ENCODE peak calls at places on chromosomes 1 and 21, in seven cellular contexts. B is left colon, E is keratinocyte, N is EL, H is aorta, D is NCI-H1694, Y is heart left ventricle. G is an unnamed sample.

GRCh38 chr1:89538361-89538760 is 13.7 kb downstream of the LRRC8B start:
- DNase-seq in H (no peak), N (no peak), Y (no peak), D (no peak), B (no peak), E (no peak), G (no peak)

GRCh38 chr1:74767490-74767889 is 34.5 kb downstream of the TYW3 start:
- DNase-seq in E (peak), B (no peak), D (no peak), Y (no peak), N (peak), H (no peak), G (no peak)

GRCh38 chr1:53959664-53960250 is 13.6 kb downstream of the LRRC42 start:
- DNase-seq in E (no peak), Y (no peak), H (no peak), N (peak), B (no peak), D (peak), G (no peak)

GRCh38 chr21:41507521-41508414 is at the start of gene TMPRSS2:
- DNase-seq in D (no peak), E (no peak), N (no peak), Y (no peak), H (no peak), B (peak), G (no peak)

GRCh38 chr1:26754086-26754874 is 33.5 kb upstream of the PIGV start:
- DNase-seq in B (no peak), N (no peak), D (no peak), H (no peak), Y (no peak), E (no peak), G (no peak)

GRCh38 chr1:147243228-147243685 is 773 bp downstream of the CHD1L start:
- DNase-seq in H (peak), D (no peak), E (no peak), Y (peak), N (no peak), B (no peak), G (no peak)

GRCh38 chr1:30314591-30314990 is 408.8 kb downstream of the MATN1 start:
- DNase-seq in Y (no peak), B (no peak), N (no peak), D (no peak), E (no peak), H (no peak), G (no peak)

GRCh38 chr1:2449636-2450454 is 26.2 kb upstream of the PLCH2 start:
- DNase-seq in H (no peak), N (no peak), D (no peak), B (no peak), E (no peak), Y (no peak), G (no peak)

GRCh38 chr1:161849518-161849917 is 83.4 kb downstream of the ATF6 start:
- DNase-seq in D (no peak), N (no peak), H (no peak), Y (no peak), E (no peak), B (no peak), G (no peak)

GRCh38 chr1:89457046-89457445 is 67.6 kb upstream of the LRRC8B start:
- DNase-seq in Y (no peak), E (no peak), D (no peak), H (no peak), B (no peak), N (no peak), G (no peak)

GRCh38 chr1:206933333-206933945 is 11.7 kb upstream of the FCMR start:
- DNase-seq in H (peak), N (peak), Y (peak), E (no peak), B (no peak), D (no peak), G (no peak)

GRCh38 chr1:205528887-205529825 is 24.7 kb downstream of the CDK18 start:
- DNase-seq in B (peak), E (no peak), D (peak), H (peak), Y (peak), N (peak), G (peak)

GRCh38 chr1:19043579-19044443 is 87.3 kb upstream of the IFFO2 start:
- DNase-seq in H (peak), N (no peak), B (no peak), Y (no peak), E (no peak), D (no peak), G (peak)

GRCh38 chr1:109197163-109198042 is 16.3 kb upstream of the SARS1 start:
- DNase-seq in E (peak), H (peak), Y (peak), D (no peak), N (peak), B (no peak), G (no peak)

GRCh38 chr1:203342192-203342940 is 8.6 kb downstream of the FMOD start:
- DNase-seq in Y (peak), N (peak), B (no peak), E (no peak), D (peak), H (no peak), G (peak)

GRCh38 chr1:2208309-2209239 is 14.0 kb upstream of the FAAP20 start:
- DNase-seq in Y (peak), H (peak), E (no peak), D (no peak), N (peak), B (peak), G (peak)

GRCh38 chr21:35232545-35233176 is 183.6 kb upstream of the RUNX1 start:
- DNase-seq in E (no peak), Y (no peak), N (peak), H (no peak), D (no peak), B (no peak), G (no peak)

GRCh38 chr1:158008630-158009029 is 15.2 kb downstream of the KIRREL1 start:
- DNase-seq in B (no peak), H (no peak), D (no peak), E (no peak), N (no peak), Y (no peak), G (no peak)

GRCh38 chr1:172895050-172895460 is 155.7 kb downstream of the TNFSF18 start:
- DNase-seq in B (no peak), N (peak), H (no peak), Y (no peak), E (no peak), D (no peak), G (no peak)

GRCh38 chr1:39081266-39082139 is 55.4 kb downstream of the NDUFS5 start:
- DNase-seq in H (peak), E (no peak), B (no peak), D (no peak), Y (no peak), N (peak), G (no peak)

GRCh38 chr21:43740497-43741156 is 21.7 kb downstream of the PDXK start:
- DNase-seq in N (no peak), E (no peak), B (no peak), Y (no peak), D (no peak), H (no peak), G (peak)

GRCh38 chr1:65418522-65419185 is 1.8 kb upstream of the LEPR start:
- DNase-seq in E (no peak), D (no peak), H (no peak), B (no peak), N (no peak), Y (no peak), G (no peak)

GRCh38 chr1:2443285-2444137 is 31.1 kb upstream of the PEX10 start:
- DNase-seq in B (no peak), Y (no peak), N (peak), D (no peak), H (no peak), E (no peak), G (no peak)

GRCh38 chr1:234326493-234327366 is 46.5 kb upstream of the COA6 start:
- DNase-seq in H (no peak), D (peak), Y (peak), N (peak), E (no peak), B (peak), G (no peak)

GRCh38 chr1:237386362-237387143 is 344.6 kb downstream of the RYR2 start:
- DNase-seq in E (no peak), B (no peak), H (no peak), Y (no peak), D (peak), N (peak), G (no peak)

GRCh38 chr1:94481473-94481933 is 60.1 kb downstream of the F3 start:
- DNase-seq in D (peak), B (peak), E (peak), Y (peak), N (peak), H (no peak), G (peak)

GRCh38 chr1:58788259-58788658 is 4.4 kb upstream of the JUN start:
- DNase-seq in D (no peak), B (no peak), N (no peak), H (no peak), E (no peak), Y (no peak), G (no peak)

GRCh38 chr1:118944546-118944945 is 43.6 kb downstream of the TBX15 start:
- DNase-seq in Y (no peak), H (no peak), D (no peak), N (no peak), E (no peak), B (no peak), G (no peak)

GRCh38 chr1:49102752-49103151 is 326.1 kb upstream of the BEND5 start:
- DNase-seq in B (no peak), H (no peak), Y (no peak), E (peak), D (no peak), N (peak), G (no peak)

GRCh38 chr1:187091666-187092065 is 262.9 kb downstream of the PLA2G4A start:
- DNase-seq in H (no peak), D (no peak), B (no peak), E (no peak), N (no peak), Y (no peak), G (no peak)

GRCh38 chr1:115426271-115426771 is 88.3 kb upstream of the NGF start:
- DNase-seq in B (no peak), Y (peak), E (no peak), H (peak), N (peak), D (no peak), G (peak)

GRCh38 chr1:183739082-183739481 is 65.8 kb upstream of the RGL1 start:
- DNase-seq in N (no peak), B (no peak), D (no peak), H (no peak), E (no peak), Y (no peak), G (no peak)

GRCh38 chr1:37478451-37478871 is 4.1 kb downstream of the ZC3H12A start:
- DNase-seq in B (peak), N (peak), Y (no peak), E (peak), D (no peak), H (no peak), G (no peak)

GRCh38 chr1:172320723-172321122 is 99.8 kb upstream of the C1orf105 start:
- DNase-seq in B (no peak), N (peak), H (no peak), E (no peak), D (no peak), Y (no peak), G (peak)

GRCh38 chr1:37513795-37514349 is 694 bp downstream of the MEAF6 start:
- DNase-seq in B (peak), Y (peak), E (no peak), N (peak), H (no peak), D (no peak), G (no peak)

GRCh38 chr1:53652441-53653199 is 86.3 kb downstream of the GLIS1 start:
- DNase-seq in D (no peak), H (peak), Y (no peak), N (peak), B (no peak), E (no peak), G (peak)

GRCh38 chr1:95216292-95216990 is 17.6 kb upstream of the RWDD3 start:
- DNase-seq in Y (no peak), H (no peak), E (no peak), B (no peak), D (no peak), N (no peak), G (no peak)

G was measured in sigmoid colon.